ENCODE peak calls at places on chromosomes 5 and 9, in four cellular contexts. One of them, this sample, is unnamed.

GRCh38 chr5:92519717-92520632 is 1061.0 kb downstream of the NR2F1-AS1 start:
- DNase-seq in CD8-positive, alpha-beta T cell: no peak
- DNase-seq in ascending aorta: no peak
- DNase-seq in GM12865: no peak
- DNase-seq in this sample: no peak

GRCh38 chr9:110942522-110942921 is 95.7 kb downstream of the LPAR1 start:
- DNase-seq in CD8-positive, alpha-beta T cell: no peak
- DNase-seq in ascending aorta: no peak
- DNase-seq in GM12865: no peak
- DNase-seq in this sample: peak; percentile 94

GRCh38 chr9:86663905-86664304 is 283.4 kb downstream of the GAS1 start:
- DNase-seq in CD8-positive, alpha-beta T cell: no peak
- DNase-seq in ascending aorta: no peak
- DNase-seq in GM12865: no peak
- DNase-seq in this sample: no peak

GRCh38 chr5:179373961-179374505 is 28.8 kb upstream of the ADAMTS2 start:
- DNase-seq in CD8-positive, alpha-beta T cell: no peak
- DNase-seq in ascending aorta: peak; percentile 48
- DNase-seq in GM12865: no peak
- DNase-seq in this sample: no peak

GRCh38 chr5:40735609-40736008 is 20.2 kb downstream of the TTC33 start:
- DNase-seq in CD8-positive, alpha-beta T cell: no peak
- DNase-seq in ascending aorta: no peak
- DNase-seq in GM12865: no peak
- DNase-seq in this sample: no peak

GRCh38 chr9:33952066-33952465 is 96.6 kb downstream of the UBAP2 start:
- DNase-seq in CD8-positive, alpha-beta T cell: no peak
- DNase-seq in ascending aorta: no peak
- DNase-seq in GM12865: no peak
- DNase-seq in this sample: no peak

GRCh38 chr5:160747559-160747958 is 104.5 kb downstream of the ATP10B start:
- DNase-seq in CD8-positive, alpha-beta T cell: no peak
- DNase-seq in ascending aorta: no peak
- DNase-seq in GM12865: no peak
- DNase-seq in this sample: no peak

GRCh38 chr5:134245101-134245604 is 19.3 kb upstream of the PPP2CA start:
- DNase-seq in CD8-positive, alpha-beta T cell: no peak
- DNase-seq in ascending aorta: no peak
- DNase-seq in GM12865: no peak
- DNase-seq in this sample: peak; percentile 37

GRCh38 chr5:6905423-6905822 is 192.2 kb downstream of the TENT4A start:
- DNase-seq in CD8-positive, alpha-beta T cell: no peak
- DNase-seq in ascending aorta: no peak
- DNase-seq in GM12865: no peak
- DNase-seq in this sample: peak; percentile 7

GRCh38 chr9:470795-471194 is 256.1 kb downstream of the DOCK8 start:
- DNase-seq in CD8-positive, alpha-beta T cell: no peak
- DNase-seq in ascending aorta: no peak
- DNase-seq in GM12865: no peak
- DNase-seq in this sample: no peak

GRCh38 chr5:150562832-150563231 is 54.9 kb downstream of the NDST1 start:
- DNase-seq in CD8-positive, alpha-beta T cell: no peak
- DNase-seq in ascending aorta: no peak
- DNase-seq in GM12865: peak; percentile 56
- DNase-seq in this sample: peak; percentile 48

GRCh38 chr9:110048976-110049698 is 158.8 kb downstream of the C9orf152 start:
- DNase-seq in CD8-positive, alpha-beta T cell: no peak
- DNase-seq in ascending aorta: no peak
- DNase-seq in GM12865: peak; percentile 24
- DNase-seq in this sample: no peak

GRCh38 chr9:2559212-2560152 is 62.1 kb upstream of the VLDLR start:
- DNase-seq in CD8-positive, alpha-beta T cell: no peak
- DNase-seq in ascending aorta: peak; percentile 72
- DNase-seq in GM12865: no peak
- DNase-seq in this sample: peak; percentile 95

GRCh38 chr9:18543406-18543965 is 69.5 kb downstream of the ADAMTSL1 start:
- DNase-seq in CD8-positive, alpha-beta T cell: no peak
- DNase-seq in ascending aorta: no peak
- DNase-seq in GM12865: no peak
- DNase-seq in this sample: peak; percentile 86

GRCh38 chr5:3592298-3592697 is 3.3 kb upstream of the IRX1 start:
- DNase-seq in CD8-positive, alpha-beta T cell: no peak
- DNase-seq in ascending aorta: no peak
- DNase-seq in GM12865: no peak
- DNase-seq in this sample: no peak

GRCh38 chr9:133509179-133510083 is 15.3 kb downstream of the MYMK start:
- DNase-seq in CD8-positive, alpha-beta T cell: peak; percentile 36
- DNase-seq in ascending aorta: no peak
- DNase-seq in GM12865: no peak
- DNase-seq in this sample: no peak

GRCh38 chr5:121890297-121890858 is 38.7 kb downstream of the FTMT start:
- DNase-seq in CD8-positive, alpha-beta T cell: no peak
- DNase-seq in ascending aorta: no peak
- DNase-seq in GM12865: peak; percentile 2
- DNase-seq in this sample: no peak

GRCh38 chr9:134002796-134003195 is 10.7 kb upstream of the VAV2 start:
- DNase-seq in CD8-positive, alpha-beta T cell: no peak
- DNase-seq in ascending aorta: no peak
- DNase-seq in GM12865: no peak
- DNase-seq in this sample: no peak

GRCh38 chr5:109533847-109534272 is 124.1 kb upstream of the PJA2 start:
- DNase-seq in CD8-positive, alpha-beta T cell: no peak
- DNase-seq in ascending aorta: no peak
- DNase-seq in GM12865: no peak
- DNase-seq in this sample: no peak

GRCh38 chr9:133954862-133955529 is 37.1 kb downstream of the VAV2 start:
- DNase-seq in CD8-positive, alpha-beta T cell: peak; percentile 23
- DNase-seq in ascending aorta: no peak
- DNase-seq in GM12865: peak; percentile 82
- DNase-seq in this sample: no peak

GRCh38 chr9:106769331-106769730 is 93.6 kb upstream of the ZNF462 start:
- DNase-seq in CD8-positive, alpha-beta T cell: no peak
- DNase-seq in ascending aorta: no peak
- DNase-seq in GM12865: no peak
- DNase-seq in this sample: peak; percentile 13

GRCh38 chr5:132458651-132459030 is 31.9 kb downstream of the IRF1 start:
- DNase-seq in CD8-positive, alpha-beta T cell: no peak
- DNase-seq in ascending aorta: no peak
- DNase-seq in GM12865: peak; percentile 69
- DNase-seq in this sample: peak; percentile 65

GRCh38 chr5:72394688-72395087 is 74.5 kb downstream of the PTCD2 start:
- DNase-seq in CD8-positive, alpha-beta T cell: no peak
- DNase-seq in ascending aorta: no peak
- DNase-seq in GM12865: peak; percentile 72
- DNase-seq in this sample: no peak

GRCh38 chr9:5800969-5801738 is 31.8 kb downstream of the ERMP1 start:
- DNase-seq in CD8-positive, alpha-beta T cell: no peak
- DNase-seq in ascending aorta: no peak
- DNase-seq in GM12865: no peak
- DNase-seq in this sample: peak; percentile 8

GRCh38 chr9:114930063-114930812 is at the start of gene TNFSF8:
- DNase-seq in CD8-positive, alpha-beta T cell: peak; percentile 85
- DNase-seq in ascending aorta: no peak
- DNase-seq in GM12865: peak; percentile 32
- DNase-seq in this sample: no peak

GRCh38 chr9:136052433-136052880 is 42.6 kb downstream of the NACC2 start:
- DNase-seq in CD8-positive, alpha-beta T cell: no peak
- DNase-seq in ascending aorta: no peak
- DNase-seq in GM12865: no peak
- DNase-seq in this sample: peak; percentile 60
- H3K4me3 ChIP-seq in CD8-positive, alpha-beta T cell: no peak overlapping the region
- H3K4me3 ChIP-seq in ascending aorta: peak overlapping the region; percentile 65
- H3K4me3 ChIP-seq in GM12865: no peak overlapping the region
- H3K4me3 ChIP-seq in this sample: peak overlapping the region; percentile 36

GRCh38 chr5:38500861-38501260 is 55.6 kb downstream of the LIFR start:
- DNase-seq in CD8-positive, alpha-beta T cell: no peak
- DNase-seq in ascending aorta: no peak
- DNase-seq in GM12865: no peak
- DNase-seq in this sample: peak; percentile 62

GRCh38 chr5:38494175-38494574 is 62.3 kb downstream of the LIFR start:
- DNase-seq in CD8-positive, alpha-beta T cell: no peak
- DNase-seq in ascending aorta: no peak
- DNase-seq in GM12865: no peak
- DNase-seq in this sample: no peak

DNA sequence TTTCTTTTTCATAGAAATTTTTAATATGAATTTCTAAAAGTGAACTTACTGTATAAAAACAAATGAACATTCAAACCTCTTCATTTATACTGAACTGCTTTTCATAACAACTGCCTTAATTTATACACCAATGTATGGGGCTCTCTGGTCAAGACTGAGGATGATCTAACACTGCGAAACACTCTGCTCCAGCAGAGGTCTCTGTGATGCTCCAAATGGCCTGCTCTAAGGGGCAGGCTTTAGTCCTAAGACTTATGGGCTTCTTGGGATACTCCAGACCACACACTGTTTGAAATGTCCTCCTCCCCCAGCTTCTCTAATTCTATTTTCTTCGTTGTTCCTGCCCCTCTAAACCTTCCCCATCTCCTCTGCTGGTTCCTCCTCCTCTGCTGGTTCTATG is 58.5 kb downstream of the LIFR start:
- DNase-seq in CD8-positive, alpha-beta T cell: no peak
- DNase-seq in ascending aorta: no peak
- DNase-seq in GM12865: no peak
- DNase-seq in this sample: peak; percentile 4
- TF ChIP-seq CTCF in CD8-positive, alpha-beta T cell: no peak
- TF ChIP-seq CTCF in ascending aorta: peak; percentile 33
- TF ChIP-seq CTCF in GM12865: no peak
- TF ChIP-seq CTCF in this sample: no peak

GRCh38 chr5:169648725-169649124 is 11.7 kb downstream of the DOCK2 start:
- DNase-seq in CD8-positive, alpha-beta T cell: no peak
- DNase-seq in ascending aorta: no peak
- DNase-seq in GM12865: no peak
- DNase-seq in this sample: peak; percentile 35

GRCh38 chr5:169651526-169651925 is 14.5 kb downstream of the DOCK2 start:
- DNase-seq in CD8-positive, alpha-beta T cell: no peak
- DNase-seq in ascending aorta: no peak
- DNase-seq in GM12865: no peak
- DNase-seq in this sample: no peak

GRCh38 chr5:169649486-169649885 is 12.4 kb downstream of the DOCK2 start:
- DNase-seq in CD8-positive, alpha-beta T cell: no peak
- DNase-seq in ascending aorta: no peak
- DNase-seq in GM12865: peak; percentile 71
- DNase-seq in this sample: no peak

GRCh38 chr5:169652057-169652456 is 15.0 kb downstream of the DOCK2 start:
- DNase-seq in CD8-positive, alpha-beta T cell: no peak
- DNase-seq in ascending aorta: no peak
- DNase-seq in GM12865: no peak
- DNase-seq in this sample: no peak

GRCh38 chr5:169650701-169651331 is 13.7 kb downstream of the DOCK2 start:
- DNase-seq in CD8-positive, alpha-beta T cell: no peak
- DNase-seq in ascending aorta: no peak
- DNase-seq in GM12865: peak; percentile 88
- DNase-seq in this sample: peak; percentile 60
- H3K4me3 ChIP-seq in CD8-positive, alpha-beta T cell: no peak overlapping the region
- H3K4me3 ChIP-seq in ascending aorta: no peak overlapping the region
- H3K4me3 ChIP-seq in GM12865: peak overlapping the region; percentile 44
- H3K4me3 ChIP-seq in this sample: no peak overlapping the region

GRCh38 chr5:127439544-127440096 is 77.8 kb upstream of the PRRC1 start:
- DNase-seq in CD8-positive, alpha-beta T cell: no peak
- DNase-seq in ascending aorta: no peak
- DNase-seq in GM12865: no peak
- DNase-seq in this sample: no peak

GRCh38 chr5:127440831-127441230 is 76.6 kb upstream of the PRRC1 start:
- DNase-seq in CD8-positive, alpha-beta T cell: no peak
- DNase-seq in ascending aorta: no peak
- DNase-seq in GM12865: no peak
- DNase-seq in this sample: no peak

GRCh38 chr5:127447822-127448221 is 69.6 kb upstream of the PRRC1 start:
- DNase-seq in CD8-positive, alpha-beta T cell: no peak
- DNase-seq in ascending aorta: no peak
- DNase-seq in GM12865: no peak
- DNase-seq in this sample: no peak

GRCh38 chr5:127446626-127447025 is 70.8 kb upstream of the PRRC1 start:
- DNase-seq in CD8-positive, alpha-beta T cell: no peak
- DNase-seq in ascending aorta: no peak
- DNase-seq in GM12865: no peak
- DNase-seq in this sample: no peak

GRCh38 chr5:127442085-127442484 is 75.4 kb upstream of the PRRC1 start:
- DNase-seq in CD8-positive, alpha-beta T cell: no peak
- DNase-seq in ascending aorta: no peak
- DNase-seq in GM12865: peak; percentile 9
- DNase-seq in this sample: no peak
- TF ChIP-seq CTCF in CD8-positive, alpha-beta T cell: no peak
- TF ChIP-seq CTCF in ascending aorta: no peak
- TF ChIP-seq CTCF in GM12865: peak; percentile 3
- TF ChIP-seq CTCF in this sample: peak; percentile 34

DNA sequence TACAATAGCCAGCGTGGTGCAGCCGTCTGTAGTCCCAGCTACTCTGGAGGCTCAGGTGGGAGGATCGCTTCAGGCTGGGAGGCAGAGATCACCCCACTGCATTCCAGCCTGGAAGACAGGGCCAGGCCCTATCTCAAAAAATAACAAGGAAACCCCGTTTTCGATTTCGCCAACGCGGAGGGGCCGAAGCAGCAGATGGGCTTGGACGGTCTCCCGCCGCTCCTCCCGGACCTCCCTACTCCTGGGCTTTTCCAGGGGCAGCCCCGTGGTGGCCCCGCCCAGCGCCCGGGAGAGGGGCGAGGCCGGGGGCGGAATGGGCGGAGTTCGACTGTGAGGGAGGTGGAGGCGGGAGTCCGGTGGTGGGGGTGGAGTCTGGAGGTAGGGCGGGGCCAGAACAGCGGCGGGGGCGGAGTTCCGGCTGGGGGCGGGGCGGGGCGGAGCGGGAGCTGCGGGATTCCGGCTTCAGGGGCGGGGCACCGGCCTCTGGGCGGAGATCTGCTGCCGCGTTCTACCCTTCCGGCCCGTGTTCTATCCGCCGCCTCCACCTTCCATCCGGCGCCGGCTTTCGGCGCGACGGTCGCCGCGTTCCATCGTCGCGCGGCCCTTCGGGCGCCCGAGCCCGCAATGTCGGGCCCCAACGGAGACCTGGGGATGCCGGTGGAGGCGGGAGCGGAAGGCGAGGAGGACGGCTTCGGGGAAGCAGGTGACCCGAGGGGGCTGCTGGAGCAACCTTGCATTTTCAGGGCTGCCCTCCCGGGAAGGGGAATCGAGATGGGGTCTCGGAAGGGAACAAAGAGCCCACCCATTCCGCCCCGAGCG is at the start of gene BBLN:
- DNase-seq in CD8-positive, alpha-beta T cell: peak; percentile 91
- DNase-seq in ascending aorta: peak; percentile 97
- DNase-seq in GM12865: peak; percentile 95
- DNase-seq in this sample: peak; percentile 87
- H3K4me3 ChIP-seq in CD8-positive, alpha-beta T cell: peak within 1 kb of the TSS; percentile 90
- H3K4me3 ChIP-seq in ascending aorta: peak within 1 kb of the TSS; percentile 90
- H3K4me3 ChIP-seq in GM12865: peak within 1 kb of the TSS; percentile 100
- H3K4me3 ChIP-seq in this sample: peak within 1 kb of the TSS; percentile 81

This sample was measured in AG10803.